ENCODE peak calls at places on chromosomes 6 and 20, in six cellular contexts. K, N, J, F, I and B are unnamed samples.

GRCh38 chr6:44151348-44152108 is 7.1 kb upstream of the CAPN11 start:
- DNase-seq in J (peak; percentile 78), F (peak; percentile 72), K (peak; percentile 75), I (peak; percentile 72), N (peak; percentile 88), B (peak; percentile 94)

GRCh38 chr6:140427842-140428241 is 1053.4 kb upstream of the CITED2 start:
- DNase-seq in N (no peak), I (no peak), K (peak; percentile 14), J (no peak), F (no peak), B (peak; percentile 52)

GRCh38 chr6:12113190-12113578 is 101.1 kb downstream of the HIVEP1 start:
- DNase-seq in K (no peak), F (no peak), N (no peak), I (no peak), J (no peak), B (no peak)

GRCh38 chr6:112282217-112282616 is 27.9 kb upstream of the LAMA4 start:
- DNase-seq in F (no peak), I (no peak), K (no peak), N (no peak), J (no peak), B (peak; percentile 58)

GRCh38 chr6:89985744-89986493 is 91.7 kb downstream of the GJA10 start:
- DNase-seq in I (no peak), J (no peak), N (no peak), F (no peak), K (no peak), B (no peak)

GRCh38 chr6:71300561-71301168 is 12.1 kb downstream of the OGFRL1 start:
- DNase-seq in F (no peak), J (no peak), N (no peak), I (no peak), K (no peak), B (no peak)

GRCh38 chr6:43943099-43943766 is 173.2 kb downstream of the VEGFA start:
- DNase-seq in F (no peak), N (no peak), J (no peak), K (no peak), I (no peak), B (no peak)

GRCh38 chr20:23721962-23722361 is 28.8 kb downstream of the CST1 start:
- DNase-seq in K (no peak), N (no peak), F (no peak), I (no peak), J (no peak), B (no peak)

GRCh38 chr6:24831771-24832718 is 33.3 kb upstream of the ARMH2 start:
- DNase-seq in F (no peak), J (no peak), I (no peak), K (no peak), N (no peak), B (no peak)

GRCh38 chr20:33549229-33549628 is 59.3 kb downstream of the CBFA2T2 start:
- DNase-seq in J (no peak), F (no peak), K (no peak), I (no peak), N (no peak), B (no peak)

GRCh38 chr6:74587386-74587785 is 618.5 kb downstream of the COL12A1 start:
- DNase-seq in J (no peak), F (no peak), N (no peak), K (no peak), I (no peak), B (no peak)

GRCh38 chr6:15557174-15557573 is 105.7 kb downstream of the DTNBP1 start:
- DNase-seq in F (no peak), I (no peak), K (no peak), J (no peak), N (no peak), B (no peak)

GRCh38 chr6:138944412-138944811 is 43.6 kb downstream of the REPS1 start:
- DNase-seq in J (peak; percentile 5), K (no peak), N (no peak), I (no peak), F (no peak), B (no peak)

GRCh38 chr6:110105296-110105695 is 74.2 kb downstream of the WASF1 start:
- DNase-seq in N (no peak), I (no peak), J (no peak), K (no peak), F (no peak), B (no peak)

GRCh38 chr20:2132461-2132901 is 30.9 kb downstream of the STK35 start:
- DNase-seq in N (no peak), J (no peak), K (no peak), F (no peak), I (no peak), B (no peak)

GRCh38 chr6:150830409-150831165 is 34.9 kb upstream of the MTHFD1L start:
- DNase-seq in K (no peak), F (no peak), J (no peak), I (no peak), N (no peak), B (no peak)

GRCh38 chr6:44630125-44631028 is 242.9 kb downstream of the CDC5L start:
- DNase-seq in I (peak; percentile 33), N (no peak), J (no peak), F (no peak), K (peak; percentile 41), B (peak; percentile 93)

GRCh38 chr20:1489764-1490436 is 1.3 kb downstream of the SIRPB2 start:
- DNase-seq in F (no peak), K (peak; percentile 23), N (no peak), I (no peak), J (no peak), B (no peak)

GRCh38 chr20:62389601-62390087 is 2.7 kb downstream of the RPS21 start:
- DNase-seq in K (no peak), F (no peak), I (no peak), N (no peak), J (no peak), B (no peak)

GRCh38 chr20:49306903-49307336 is 29.1 kb upstream of the ZNFX1 start:
- DNase-seq in N (no peak), F (no peak), K (no peak), I (peak; percentile 92), J (no peak), B (peak; percentile 46)

GRCh38 chr6:18985061-18985460 is 597.9 kb downstream of the RNF144B start:
- DNase-seq in K (no peak), I (no peak), N (no peak), F (no peak), J (no peak), B (no peak)

GRCh38 chr6:123965894-123966293 is 162.2 kb downstream of the NKAIN2 start:
- DNase-seq in F (no peak), K (no peak), J (no peak), I (peak; percentile 87), N (no peak), B (peak; percentile 85)

GRCh38 chr20:50191065-50191565 is 485 bp downstream of the CEBPB start:
- DNase-seq in K (no peak), I (peak; percentile 52), F (peak; percentile 52), J (peak; percentile 37), N (peak; percentile 51), B (no peak)

GRCh38 chr6:16472349-16473069 is 234.1 kb downstream of the GMPR start:
- DNase-seq in K (no peak), F (no peak), N (no peak), J (no peak), I (no peak), B (no peak)

GRCh38 chr20:3658019-3658707 is 5.0 kb downstream of the GFRA4 start:
- DNase-seq in K (no peak), F (no peak), N (no peak), I (no peak), J (no peak), B (no peak)

GRCh38 chr20:46065691-46066090 is 24.1 kb downstream of the NCOA5 start:
- DNase-seq in I (no peak), F (no peak), K (no peak), J (no peak), N (no peak), B (no peak)

GRCh38 chr6:659179-659578 is 2.3 kb upstream of the HUS1B start:
- DNase-seq in N (no peak), I (no peak), K (no peak), F (no peak), J (no peak), B (peak; percentile 62)

GRCh38 chr20:25051386-25052155 is 6.4 kb downstream of the ACSS1 start:
- DNase-seq in J (no peak), F (no peak), K (no peak), I (no peak), N (no peak), B (peak; percentile 18)

GRCh38 chr6:34986845-34987246 is 97.8 kb downstream of the ANKS1A start:
- DNase-seq in K (peak; percentile 77), F (peak; percentile 17), N (peak; percentile 20), J (peak; percentile 49), I (peak; percentile 68), B (peak; percentile 84)

GRCh38 chr6:16948376-16948775 is 153.5 kb upstream of the STMND1 start:
- DNase-seq in K (no peak), J (no peak), F (no peak), I (no peak), N (no peak), B (no peak)

GRCh38 chr6:97394160-97394748 is 111.2 kb upstream of the MMS22L start:
- DNase-seq in F (peak; percentile 1), K (peak; percentile 82), J (peak; percentile 10), N (peak; percentile 56), I (peak; percentile 61), B (peak; percentile 66)

GRCh38 chr6:7152467-7152866 is 44.7 kb downstream of the RREB1 start:
- DNase-seq in J (no peak), N (no peak), K (no peak), I (no peak), F (no peak), B (peak; percentile 48)

GRCh38 chr6:11389977-11390376 is 147.6 kb upstream of the TMEM170B start:
- DNase-seq in J (no peak), F (no peak), N (no peak), K (peak; percentile 61), I (no peak), B (no peak)

GRCh38 chr20:61803416-61803902 is 262.2 kb downstream of the TAF4 start:
- DNase-seq in N (no peak), J (no peak), F (no peak), I (peak; percentile 5), K (no peak), B (no peak)

GRCh38 chr6:73798592-73798991 is 102.6 kb downstream of the CD109 start:
- DNase-seq in I (no peak), F (no peak), K (peak; percentile 2), N (no peak), J (no peak), B (peak; percentile 68)